ENCODE peak calls at places on chromosomes 7 and 10, in seven cellular contexts. M is right lobe of liver; E is EL; F is T-helper 22 cell; J is Kasumi-1; L is activated T-cell treated with anti-CD3 and anti-CD28 coated beads, Interleukin-2, amount 50 U/mL, for 72 hours; B is amniotic stem cell. I is an unnamed sample.
A peak's percentile ranks its signal among the peaks of the same experiment; 100 is the strongest.

GRCh38 chr10:125521721-125522680 is 161.0 kb downstream of the TEX36 start:
- DNase-seq in M (no peak), E (peak; percentile 13), F (no peak), J (peak; percentile 31), L (peak; percentile 16), B (no peak), I (no peak)

GRCh38 chr7:132446265-132446664 is 130.0 kb downstream of the PLXNA4 start:
- DNase-seq in M (no peak), E (no peak), F (no peak), J (no peak), L (no peak), B (no peak), I (no peak)

GRCh38 chr10:63266337-63267327 is 133.5 kb downstream of the NRBF2 start:
- DNase-seq in M (no peak), E (peak; percentile 8), F (no peak), J (peak; percentile 46), L (no peak), B (no peak), I (no peak)

GRCh38 chr10:22623624-22624263 is 90.6 kb downstream of the PIP4K2A start:
- DNase-seq in M (no peak), E (no peak), F (no peak), J (no peak), L (no peak), B (no peak), I (no peak)

GRCh38 chr7:106010331-106010730 is 47.3 kb downstream of the CDHR3 start:
- DNase-seq in M (no peak), E (no peak), F (no peak), J (no peak), L (no peak), B (no peak), I (no peak)

GRCh38 chr10:93667795-93668194 is 34.6 kb downstream of the FRA10AC1 start:
- DNase-seq in M (no peak), E (no peak), F (no peak), J (no peak), L (no peak), B (no peak), I (no peak)

GRCh38 chr10:102200751-102201640 is 25.1 kb upstream of the ELOVL3 start:
- DNase-seq in M (no peak), E (no peak), F (no peak), J (no peak), L (no peak), B (no peak), I (no peak)

GRCh38 chr7:43487731-43488073 is 95.2 kb upstream of the STK17A start:
- DNase-seq in M (no peak), E (no peak), F (no peak), J (no peak), L (no peak), B (no peak), I (no peak)

GRCh38 chr10:102775973-102776669 is 32.4 kb downstream of the WBP1L start:
- DNase-seq in M (peak; percentile 64), E (peak; percentile 75), F (no peak), J (peak; percentile 89), L (no peak), B (no peak), I (peak; percentile 90)

GRCh38 chr7:37921340-37921805 is 933 bp downstream of the EPDR1 start:
- DNase-seq in M (no peak), E (no peak), F (no peak), J (peak; percentile 89), L (peak; percentile 18), B (no peak), I (no peak)

GRCh38 chr10:5515948-5516761 is 8.6 kb upstream of the CALML3 start:
- DNase-seq in M (no peak), E (no peak), F (no peak), J (no peak), L (no peak), B (no peak), I (no peak)

GRCh38 chr10:99172130-99172738 is 63.4 kb downstream of the HPSE2 start:
- DNase-seq in M (peak; percentile 48), E (peak; percentile 46), F (no peak), J (peak; percentile 3), L (no peak), B (no peak), I (no peak)

GRCh38 chr7:118080947-118081346 is 103.0 kb upstream of the LSM8 start:
- DNase-seq in M (no peak), E (peak; percentile 60), F (no peak), J (no peak), L (peak; percentile 63), B (no peak), I (peak; percentile 42)

GRCh38 chr10:91528768-91529167 is 104.1 kb downstream of the PPP1R3C start:
- DNase-seq in M (no peak), E (no peak), F (no peak), J (no peak), L (no peak), B (no peak), I (no peak)

GRCh38 chr7:143223784-143224183 is 1.9 kb downstream of the TAS2R40 start:
- DNase-seq in M (no peak), E (no peak), F (no peak), J (no peak), L (no peak), B (no peak), I (no peak)

GRCh38 chr10:124032982-124033886 is 60.2 kb downstream of the CHST15 start:
- DNase-seq in M (no peak), E (peak; percentile 67), F (no peak), J (no peak), L (no peak), B (no peak), I (peak; percentile 68)

GRCh38 chr10:14884082-14884481 is 5.4 kb downstream of the SUV39H2 start:
- DNase-seq in M (no peak), E (no peak), F (no peak), J (no peak), L (no peak), B (no peak), I (no peak)

GRCh38 chr10:118950190-118950658 is 79.3 kb upstream of the NANOS1 start:
- DNase-seq in M (no peak), E (peak; percentile 63), F (no peak), J (peak; percentile 70), L (no peak), B (no peak), I (no peak)

GRCh38 chr10:30882281-30882680 is 149.4 kb downstream of the ZNF438 start:
- DNase-seq in M (no peak), E (no peak), F (no peak), J (no peak), L (no peak), B (no peak), I (no peak)

GRCh38 chr7:20407585-20408466 is 77.1 kb downstream of the ITGB8 start:
- DNase-seq in M (no peak), E (peak; percentile 62), F (no peak), J (no peak), L (no peak), B (no peak), I (peak; percentile 75)

GRCh38 chr7:28536259-28536658 is 123.9 kb downstream of the CREB5 start:
- DNase-seq in M (no peak), E (peak; percentile 44), F (no peak), J (no peak), L (no peak), B (no peak), I (no peak)

GRCh38 chr10:128102480-128103228 is 23.6 kb downstream of the MKI67 start:
- DNase-seq in M (no peak), E (no peak), F (no peak), J (no peak), L (no peak), B (no peak), I (no peak)

GRCh38 chr10:110859947-110860376 is 11.8 kb upstream of the PDCD4 start:
- DNase-seq in M (no peak), E (peak; percentile 67), F (no peak), J (peak; percentile 99), L (no peak), B (no peak), I (no peak)

GRCh38 chr10:21953585-21954057 is 49.9 kb downstream of the DNAJC1 start:
- DNase-seq in M (no peak), E (peak; percentile 44), F (no peak), J (peak; percentile 83), L (no peak), B (peak; percentile 10), I (peak; percentile 39)

GRCh38 chr7:121521681-121522405 is 125.7 kb upstream of the FAM3C start:
- DNase-seq in M (no peak), E (no peak), F (no peak), J (no peak), L (no peak), B (no peak), I (no peak)

GRCh38 chr7:69123003-69123402 is 475.3 kb upstream of the AUTS2 start:
- DNase-seq in M (no peak), E (no peak), F (no peak), J (no peak), L (no peak), B (no peak), I (no peak)

GRCh38 chr7:84247591-84247990 is 53.0 kb upstream of the SEMA3A start:
- DNase-seq in M (no peak), E (no peak), F (no peak), J (no peak), L (no peak), B (no peak), I (no peak)

GRCh38 chr7:105336009-105336408 is 52.7 kb downstream of the SRPK2 start:
- DNase-seq in M (no peak), E (no peak), F (no peak), J (peak; percentile 15), L (no peak), B (no peak), I (no peak)

GRCh38 chr7:77786741-77787140 is 11.5 kb downstream of the TMEM60 start:
- DNase-seq in M (no peak), E (no peak), F (no peak), J (no peak), L (no peak), B (no peak), I (no peak)

GRCh38 chr7:131619336-131620305 is 63.2 kb upstream of the PODXL start:
- DNase-seq in M (no peak), E (peak; percentile 36), F (no peak), J (peak; percentile 38), L (no peak), B (no peak), I (no peak)

GRCh38 chr10:110686941-110687340 is 42.8 kb downstream of the RBM20 start:
- DNase-seq in M (no peak), E (peak; percentile 16), F (no peak), J (no peak), L (no peak), B (no peak), I (no peak)

I was measured in retinal pigment epithelial cell.